ENCODE peak calls at places on chromosome 21, in eight cellular contexts. L, Q, P, X, B, M, C and S are unnamed samples.

GRCh38 chr21:18041012-18041411 is 203.6 kb upstream of the CHODL start:
- DNase-seq in B (no peak), X (peak), C (no peak), M (peak), P (peak), L (no peak), Q (peak), S (no peak)

GRCh38 chr21:33898546-33898945 is 17.1 kb downstream of the ATP5PO start:
- DNase-seq in X (no peak), P (no peak), M (no peak), B (no peak), L (no peak), C (no peak), Q (no peak), S (no peak)

GRCh38 chr21:32756096-32756495 is 15.5 kb downstream of the PAXBP1 start:
- DNase-seq in C (no peak), L (no peak), B (no peak), X (no peak), M (no peak), Q (no peak), P (no peak), S (no peak)

GRCh38 chr21:15682182-15682895 is 47.4 kb upstream of the USP25 start:
- DNase-seq in Q (peak), P (no peak), B (no peak), L (no peak), X (peak), M (no peak), C (no peak), S (no peak)

GRCh38 chr21:39004776-39005605 is 178.3 kb downstream of the PSMG1 start:
- DNase-seq in Q (no peak), B (no peak), X (peak), C (no peak), M (no peak), L (peak), P (peak), S (no peak)

GRCh38 chr21:34536820-34537219 is 24.8 kb upstream of the KCNE1 start:
- DNase-seq in P (no peak), Q (no peak), M (no peak), L (no peak), B (no peak), C (no peak), X (no peak), S (no peak)

GRCh38 chr21:32776743-32777142 is 5.2 kb upstream of the PAXBP1 start:
- DNase-seq in L (no peak), C (no peak), P (no peak), M (no peak), Q (no peak), X (no peak), B (no peak), S (no peak)

GRCh38 chr21:38806942-38807284 is 1.2 kb downstream of the ETS2 start:
- DNase-seq in Q (no peak), C (no peak), L (no peak), B (no peak), P (no peak), M (no peak), X (no peak), S (no peak)

GRCh38 chr21:33014331-33014730 is 11.4 kb upstream of the OLIG2 start:
- DNase-seq in C (no peak), B (no peak), P (no peak), M (no peak), L (no peak), Q (no peak), X (no peak), S (no peak)

GRCh38 chr21:16211339-16212303 is 481.8 kb downstream of the USP25 start:
- DNase-seq in B (no peak), X (no peak), C (no peak), P (no peak), Q (no peak), M (no peak), L (no peak), S (no peak)

GRCh38 chr21:19565587-19565986 is 1162.0 kb upstream of the TMPRSS15 start:
- DNase-seq in M (no peak), P (no peak), X (no peak), B (no peak), Q (no peak), L (no peak), C (no peak), S (no peak)

GRCh38 chr21:16437586-16437985 is 707.8 kb downstream of the USP25 start:
- DNase-seq in C (no peak), M (no peak), L (no peak), Q (no peak), P (no peak), X (no peak), B (no peak), S (no peak)

GRCh38 chr21:31284797-31285397 is 59.2 kb downstream of the TIAM1 start:
- DNase-seq in Q (no peak), B (no peak), C (no peak), X (no peak), L (no peak), M (peak), P (no peak), S (no peak)

GRCh38 chr21:19683492-19683891 is 1279.9 kb upstream of the TMPRSS15 start:
- DNase-seq in Q (peak), B (no peak), X (no peak), P (no peak), L (no peak), C (no peak), M (no peak), S (no peak)

GRCh38 chr21:39084073-39084472 is 99.2 kb downstream of the PSMG1 start:
- DNase-seq in P (no peak), L (no peak), B (no peak), C (no peak), M (no peak), X (no peak), Q (no peak), S (no peak)

GRCh38 chr21:28454978-28455600 is 537.6 kb downstream of the LTN1 start:
- DNase-seq in B (no peak), M (no peak), P (no peak), Q (no peak), L (no peak), C (no peak), X (no peak), S (no peak)

GRCh38 chr21:31103571-31104265 is 65.4 kb upstream of the KRTAP19-8 start:
- DNase-seq in B (no peak), M (no peak), L (no peak), Q (no peak), C (no peak), P (no peak), X (no peak), S (no peak)

GRCh38 chr21:41564871-41565281 is 56.9 kb upstream of the TMPRSS2 start:
- DNase-seq in X (peak), C (no peak), B (no peak), L (no peak), P (no peak), Q (peak), M (no peak), S (no peak)
- TF ChIP-seq CTCF in X (no peak), C (no peak), B (no peak), L (no peak), P (no peak), Q (no peak), M (no peak), S (no peak)

DNA sequence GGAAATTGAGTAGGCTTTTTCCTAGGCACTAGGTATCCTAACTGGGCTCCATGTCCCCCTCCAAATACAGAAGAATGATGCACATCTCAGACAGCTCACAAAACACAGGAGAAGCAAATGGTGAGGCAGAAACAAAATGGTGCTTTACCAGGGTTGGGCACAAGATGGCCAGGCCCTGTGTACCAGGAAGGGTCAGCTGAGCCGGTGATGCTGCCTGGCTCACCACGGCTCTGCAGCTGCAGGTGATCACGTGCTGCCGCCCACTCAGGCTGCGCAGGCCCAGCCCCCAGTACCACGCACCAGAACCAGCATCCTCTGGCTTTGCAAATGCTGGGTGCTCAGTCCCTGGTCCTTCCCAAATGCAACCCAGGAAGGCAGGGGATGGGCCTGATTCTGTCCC is 998 bp upstream of the DSCAM start:
- DNase-seq in L (no peak), B (no peak), M (no peak), Q (no peak), P (peak), X (no peak), C (no peak), S (no peak)
- TF ChIP-seq CTCF in L (no peak), B (peak), M (no peak), Q (no peak), P (peak), X (no peak), C (no peak), S (no peak)

GRCh38 chr21:29638761-29639327 is 301.0 kb downstream of the GRIK1 start:
- DNase-seq in X (no peak), L (no peak), C (no peak), P (no peak), M (no peak), Q (peak), B (no peak), S (no peak)
- TF ChIP-seq CTCF in X (no peak), L (no peak), C (no peak), P (no peak), M (no peak), Q (no peak), B (no peak), S (no peak)

GRCh38 chr21:42047821-42048613 is 23.1 kb upstream of the UMODL1 start:
- DNase-seq in P (no peak), B (no peak), Q (no peak), M (no peak), C (peak), X (peak), L (no peak), S (no peak)
- TF ChIP-seq CTCF in P (no peak), B (no peak), Q (no peak), M (no peak), C (no peak), X (no peak), L (no peak), S (no peak)

GRCh38 chr21:44509539-44509938 is 30.5 kb downstream of the KRTAP10-1 start:
- DNase-seq in P (no peak), Q (peak), C (no peak), M (no peak), X (peak), B (no peak), L (peak), S (no peak)
- TF ChIP-seq CTCF in P (no peak), Q (peak), C (no peak), M (no peak), X (no peak), B (no peak), L (peak), S (peak)

GRCh38 chr21:43890042-43890441 is 25.0 kb downstream of the AGPAT3 start:
- DNase-seq in L (no peak), C (no peak), Q (no peak), B (no peak), X (no peak), P (peak), M (no peak), S (no peak)
- TF ChIP-seq CTCF in L (no peak), C (no peak), Q (no peak), B (no peak), X (no peak), P (no peak), M (no peak), S (no peak)

GRCh38 chr21:45698493-45698947 is 55.0 kb downstream of the PCBP3 start:
- DNase-seq in B (no peak), X (no peak), M (no peak), Q (no peak), C (peak), L (peak), P (no peak), S (no peak)

GRCh38 chr21:45704311-45705108 is 61.0 kb downstream of the PCBP3 start:
- DNase-seq in Q (no peak), X (no peak), P (no peak), B (no peak), L (no peak), C (no peak), M (no peak), S (no peak)

GRCh38 chr21:45699251-45699942 is 55.9 kb downstream of the PCBP3 start:
- DNase-seq in M (no peak), B (no peak), L (no peak), X (no peak), P (no peak), C (no peak), Q (no peak), S (no peak)

GRCh38 chr21:45699966-45700365 is 56.4 kb downstream of the PCBP3 start:
- DNase-seq in X (no peak), P (no peak), L (no peak), C (no peak), B (no peak), M (no peak), Q (no peak), S (no peak)

GRCh38 chr21:45700461-45700860 is 56.9 kb downstream of the PCBP3 start:
- DNase-seq in B (no peak), X (no peak), L (no peak), P (no peak), Q (no peak), M (no peak), C (no peak), S (no peak)
- TF ChIP-seq CTCF in B (no peak), X (no peak), L (no peak), P (no peak), Q (no peak), M (no peak), C (no peak), S (no peak)

GRCh38 chr21:25385912-25386474 is 221.3 kb downstream of the MRPL39 start:
- DNase-seq in P (peak), L (no peak), X (peak), B (peak), C (peak), M (peak), Q (peak), S (no peak)
- TF ChIP-seq CTCF in P (peak), L (peak), X (peak), B (peak), C (peak), M (peak), Q (peak), S (peak)

GRCh38 chr21:36692844-36693143 is 6.1 kb upstream of the SIM2 start:
- DNase-seq in Q (no peak), L (no peak), B (no peak), C (no peak), X (no peak), P (no peak), M (no peak), S (no peak)

GRCh38 chr21:36692125-36692843 is 6.6 kb upstream of the SIM2 start:
- DNase-seq in X (no peak), L (no peak), M (peak), P (peak), C (no peak), Q (no peak), B (no peak), S (no peak)

GRCh38 chr21:36694041-36694515 is 4.8 kb upstream of the SIM2 start:
- DNase-seq in B (no peak), L (no peak), M (peak), Q (no peak), P (peak), X (no peak), C (no peak), S (no peak)

GRCh38 chr21:36694593-36695282 is 4.2 kb upstream of the SIM2 start:
- DNase-seq in C (no peak), Q (no peak), L (no peak), X (no peak), M (peak), B (no peak), P (no peak), S (no peak)

DNA sequence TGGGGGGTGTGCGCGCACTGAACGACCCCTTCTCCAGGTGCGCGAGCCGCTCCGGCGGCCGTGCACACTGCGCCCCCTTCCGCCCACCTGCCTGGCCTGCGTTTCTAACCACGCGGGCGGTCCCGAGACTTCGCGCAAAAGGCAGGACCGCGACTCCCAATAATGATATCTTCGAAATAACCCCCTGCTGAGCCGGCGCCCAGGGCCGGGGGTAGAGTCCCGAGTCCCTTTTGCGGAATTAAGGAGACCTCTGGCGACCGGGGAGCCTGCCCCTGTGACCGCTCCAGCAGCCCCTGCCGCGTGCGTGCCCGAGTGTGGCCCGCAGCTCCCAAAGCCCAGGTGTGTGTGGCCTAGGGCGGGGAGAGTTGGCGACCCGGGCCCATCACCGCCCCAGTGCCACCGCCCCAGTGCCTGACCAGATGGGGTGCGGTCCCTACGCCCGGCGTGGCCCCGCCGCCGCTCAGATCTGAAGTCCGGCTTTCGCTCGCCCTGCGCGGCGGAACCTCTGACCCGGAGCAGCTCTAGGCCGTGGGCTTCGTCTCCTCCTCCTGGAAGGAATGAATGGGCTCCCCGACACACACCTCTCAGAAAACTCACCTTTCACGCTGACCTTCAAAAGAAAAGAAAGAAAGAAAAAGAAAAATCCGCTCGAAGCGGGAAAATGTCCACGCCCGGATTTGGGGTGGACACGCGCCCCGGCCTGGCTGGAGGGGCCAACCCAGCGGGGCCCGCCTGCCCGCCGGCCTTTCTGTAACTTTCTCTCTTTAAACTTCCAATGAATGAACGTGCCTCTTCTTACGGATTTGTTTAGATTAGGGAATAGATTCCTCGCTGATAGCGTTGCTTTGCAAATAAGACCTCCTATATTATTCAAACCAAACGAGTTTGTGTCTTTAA is 5.5 kb upstream of the SIM2 start:
- DNase-seq in C (no peak), Q (no peak), M (peak), L (no peak), X (no peak), P (peak), B (no peak), S (no peak)
- TF ChIP-seq CTCF in C (no peak), Q (no peak), M (peak), L (no peak), X (no peak), P (peak), B (peak), S (peak)